ENCODE peak calls at places on chromosomes 3 and 15, in nine cellular contexts. One of them, this sample, is unnamed.

GRCh38 chr3:4504340-4505261 is 11.5 kb downstream of the ITPR1 start:
- DNase-seq in cerebellar nuclear complex: no peak
- DNase-seq in caudate nucleus: no peak
- DNase-seq in lower leg skin: no peak
- DNase-seq in stomach: no peak
- DNase-seq in nucleus accumbens: no peak
- DNase-seq in T-cell: no peak
- DNase-seq in stimulated activated effector memory CD8-positive, alpha-beta T cell treated with anti-CD3 and anti-CD28 coated beads, Interleukin-12 subunit alpha, Interleukin-12 subunit beta, amount 100 ng/mL, for 72 hours: peak
- DNase-seq in GM19239: no peak
- DNase-seq in this sample: no peak

GRCh38 chr3:146612015-146612414 is 6.9 kb upstream of the PLSCR5 start:
- DNase-seq in cerebellar nuclear complex: no peak
- DNase-seq in caudate nucleus: no peak
- DNase-seq in lower leg skin: no peak
- DNase-seq in stomach: no peak
- DNase-seq in nucleus accumbens: no peak
- DNase-seq in T-cell: no peak
- DNase-seq in stimulated activated effector memory CD8-positive, alpha-beta T cell treated with anti-CD3 and anti-CD28 coated beads, Interleukin-12 subunit alpha, Interleukin-12 subunit beta, amount 100 ng/mL, for 72 hours: no peak
- DNase-seq in GM19239: no peak
- DNase-seq in this sample: no peak

GRCh38 chr3:86984271-86984670 is 6.7 kb downstream of the VGLL3 start:
- DNase-seq in cerebellar nuclear complex: no peak
- DNase-seq in caudate nucleus: no peak
- DNase-seq in lower leg skin: no peak
- DNase-seq in stomach: no peak
- DNase-seq in nucleus accumbens: no peak
- DNase-seq in T-cell: no peak
- DNase-seq in stimulated activated effector memory CD8-positive, alpha-beta T cell treated with anti-CD3 and anti-CD28 coated beads, Interleukin-12 subunit alpha, Interleukin-12 subunit beta, amount 100 ng/mL, for 72 hours: no peak
- DNase-seq in GM19239: no peak
- DNase-seq in this sample: no peak

GRCh38 chr3:11005686-11006256 is 13.2 kb downstream of the SLC6A1 start:
- DNase-seq in cerebellar nuclear complex: no peak
- DNase-seq in caudate nucleus: no peak
- DNase-seq in lower leg skin: no peak
- DNase-seq in stomach: no peak
- DNase-seq in nucleus accumbens: no peak
- DNase-seq in T-cell: no peak
- DNase-seq in stimulated activated effector memory CD8-positive, alpha-beta T cell treated with anti-CD3 and anti-CD28 coated beads, Interleukin-12 subunit alpha, Interleukin-12 subunit beta, amount 100 ng/mL, for 72 hours: no peak
- DNase-seq in GM19239: no peak
- DNase-seq in this sample: no peak

GRCh38 chr15:89003865-89004725 is 84.2 kb upstream of the ABHD2 start:
- DNase-seq in cerebellar nuclear complex: no peak
- DNase-seq in caudate nucleus: no peak
- DNase-seq in lower leg skin: no peak
- DNase-seq in stomach: no peak
- DNase-seq in nucleus accumbens: no peak
- DNase-seq in T-cell: no peak
- DNase-seq in stimulated activated effector memory CD8-positive, alpha-beta T cell treated with anti-CD3 and anti-CD28 coated beads, Interleukin-12 subunit alpha, Interleukin-12 subunit beta, amount 100 ng/mL, for 72 hours: no peak
- DNase-seq in GM19239: no peak
- DNase-seq in this sample: peak

GRCh38 chr3:172219750-172220149 is 180.4 kb downstream of the FNDC3B start:
- DNase-seq in cerebellar nuclear complex: no peak
- DNase-seq in caudate nucleus: no peak
- DNase-seq in lower leg skin: no peak
- DNase-seq in stomach: no peak
- DNase-seq in nucleus accumbens: no peak
- DNase-seq in T-cell: no peak
- DNase-seq in stimulated activated effector memory CD8-positive, alpha-beta T cell treated with anti-CD3 and anti-CD28 coated beads, Interleukin-12 subunit alpha, Interleukin-12 subunit beta, amount 100 ng/mL, for 72 hours: no peak
- DNase-seq in GM19239: no peak
- DNase-seq in this sample: no peak

GRCh38 chr3:45218578-45219390 is 7.3 kb downstream of the TMEM158 start:
- DNase-seq in cerebellar nuclear complex: no peak
- DNase-seq in caudate nucleus: no peak
- DNase-seq in lower leg skin: no peak
- DNase-seq in stomach: no peak
- DNase-seq in nucleus accumbens: no peak
- DNase-seq in T-cell: no peak
- DNase-seq in stimulated activated effector memory CD8-positive, alpha-beta T cell treated with anti-CD3 and anti-CD28 coated beads, Interleukin-12 subunit alpha, Interleukin-12 subunit beta, amount 100 ng/mL, for 72 hours: no peak
- DNase-seq in GM19239: no peak
- DNase-seq in this sample: no peak

GRCh38 chr3:50481992-50482391 is 21.4 kb downstream of the CACNA2D2 start:
- DNase-seq in cerebellar nuclear complex: no peak
- DNase-seq in caudate nucleus: no peak
- DNase-seq in lower leg skin: no peak
- DNase-seq in stomach: no peak
- DNase-seq in nucleus accumbens: no peak
- DNase-seq in T-cell: no peak
- DNase-seq in stimulated activated effector memory CD8-positive, alpha-beta T cell treated with anti-CD3 and anti-CD28 coated beads, Interleukin-12 subunit alpha, Interleukin-12 subunit beta, amount 100 ng/mL, for 72 hours: no peak
- DNase-seq in GM19239: no peak
- DNase-seq in this sample: no peak

GRCh38 chr3:160473978-160474377 is 24.4 kb upstream of the TRIM59 start:
- DNase-seq in cerebellar nuclear complex: no peak
- DNase-seq in caudate nucleus: no peak
- DNase-seq in lower leg skin: no peak
- DNase-seq in stomach: no peak
- DNase-seq in nucleus accumbens: no peak
- DNase-seq in T-cell: no peak
- DNase-seq in stimulated activated effector memory CD8-positive, alpha-beta T cell treated with anti-CD3 and anti-CD28 coated beads, Interleukin-12 subunit alpha, Interleukin-12 subunit beta, amount 100 ng/mL, for 72 hours: no peak
- DNase-seq in GM19239: no peak
- DNase-seq in this sample: no peak

GRCh38 chr3:58202917-58203360 is 7.8 kb downstream of the DNASE1L3 start:
- DNase-seq in cerebellar nuclear complex: no peak
- DNase-seq in caudate nucleus: no peak
- DNase-seq in lower leg skin: no peak
- DNase-seq in stomach: no peak
- DNase-seq in nucleus accumbens: no peak
- DNase-seq in T-cell: no peak
- DNase-seq in stimulated activated effector memory CD8-positive, alpha-beta T cell treated with anti-CD3 and anti-CD28 coated beads, Interleukin-12 subunit alpha, Interleukin-12 subunit beta, amount 100 ng/mL, for 72 hours: no peak
- DNase-seq in GM19239: no peak
- DNase-seq in this sample: no peak

GRCh38 chr3:16550676-16551341 is 37.3 kb upstream of the RFTN1 start:
- DNase-seq in cerebellar nuclear complex: no peak
- DNase-seq in caudate nucleus: peak
- DNase-seq in lower leg skin: peak
- DNase-seq in stomach: peak
- DNase-seq in nucleus accumbens: peak
- DNase-seq in T-cell: peak
- DNase-seq in stimulated activated effector memory CD8-positive, alpha-beta T cell treated with anti-CD3 and anti-CD28 coated beads, Interleukin-12 subunit alpha, Interleukin-12 subunit beta, amount 100 ng/mL, for 72 hours: peak
- DNase-seq in GM19239: peak
- DNase-seq in this sample: peak

GRCh38 chr15:73464602-73465001 is 21.6 kb downstream of the REC114 start:
- DNase-seq in cerebellar nuclear complex: no peak
- DNase-seq in caudate nucleus: no peak
- DNase-seq in lower leg skin: no peak
- DNase-seq in stomach: no peak
- DNase-seq in nucleus accumbens: no peak
- DNase-seq in T-cell: no peak
- DNase-seq in stimulated activated effector memory CD8-positive, alpha-beta T cell treated with anti-CD3 and anti-CD28 coated beads, Interleukin-12 subunit alpha, Interleukin-12 subunit beta, amount 100 ng/mL, for 72 hours: no peak
- DNase-seq in GM19239: peak
- DNase-seq in this sample: peak